ENCODE peak calls at places on chromosomes 4 and X, in seven cellular contexts. M, L, F, N, U, X and G are unnamed samples.

GRCh38 chr4:61202638-61203495 is 2.7 kb downstream of the ADGRL3 start:
- ATAC-seq in M (no peak), L (peak; percentile 77), F (peak; percentile 53), N (no peak), U (no peak), X (no peak), G (no peak)

GRCh38 chrX:46574941-46575381 is 1.4 kb downstream of the CHST7 start:
- ATAC-seq in M (peak; percentile 27), L (no peak), F (no peak), N (no peak), U (no peak), X (peak; percentile 41), G (no peak)

GRCh38 chr4:38050560-38051350 is 90.6 kb downstream of the PTTG2 start:
- ATAC-seq in M (peak; percentile 73), L (no peak), F (no peak), N (peak; percentile 49), U (no peak), X (no peak), G (peak; percentile 29)

GRCh38 chr4:35151816-35152572 is 1092.3 kb downstream of the ARAP2 start:
- ATAC-seq in M (peak; percentile 84), L (peak; percentile 58), F (peak; percentile 63), N (no peak), U (no peak), X (no peak), G (no peak)

GRCh38 chr4:148052448-148052847 is 320.6 kb downstream of the ARHGAP10 start:
- ATAC-seq in M (no peak), L (no peak), F (no peak), N (no peak), U (peak; percentile 71), X (peak; percentile 86), G (no peak)

GRCh38 chrX:131987252-131987651 is 35.9 kb upstream of the STK26 start:
- ATAC-seq in M (peak; percentile 25), L (no peak), F (no peak), N (no peak), U (peak; percentile 94), X (peak; percentile 97), G (no peak)

GRCh38 chrX:71616672-71617529 is 1.4 kb downstream of the CXCR3 start:
- ATAC-seq in M (peak; percentile 93), L (peak; percentile 37), F (peak; percentile 60), N (no peak), U (no peak), X (peak; percentile 24), G (no peak)

GRCh38 chr4:8278421-8279287 is 9.1 kb downstream of the HTRA3 start:
- ATAC-seq in M (peak; percentile 35), L (peak; percentile 74), F (peak; percentile 42), N (peak; percentile 19), U (no peak), X (no peak), G (no peak)

GRCh38 chrX:38839269-38839668 is 38.0 kb downstream of the MID1IP1 start:
- ATAC-seq in M (peak; percentile 69), L (no peak), F (no peak), N (no peak), U (no peak), X (no peak), G (no peak)

GRCh38 chr4:186598686-186599085 is 43.3 kb upstream of the MTNR1A start:
- ATAC-seq in M (no peak), L (no peak), F (no peak), N (no peak), U (peak; percentile 44), X (no peak), G (no peak)

GRCh38 chrX:72100051-72100755 is 31.5 kb downstream of the RTL5 start:
- ATAC-seq in M (no peak), L (peak; percentile 29), F (no peak), N (no peak), U (no peak), X (peak; percentile 49), G (no peak)

GRCh38 chr4:169963998-169964397 is 62.2 kb downstream of the MFAP3L start:
- ATAC-seq in M (no peak), L (no peak), F (no peak), N (no peak), U (no peak), X (no peak), G (no peak)

GRCh38 chr4:79578613-79579012 is 170.6 kb upstream of the GK2 start:
- ATAC-seq in M (peak; percentile 37), L (no peak), F (no peak), N (no peak), U (no peak), X (peak; percentile 87), G (no peak)

GRCh38 chrX:121407627-121408026 is 360.2 kb downstream of the GLUD2 start:
- ATAC-seq in M (no peak), L (no peak), F (no peak), N (no peak), U (no peak), X (no peak), G (no peak)

GRCh38 chrX:133630362-133630761 is 215.1 kb upstream of the GPC4 start:
- ATAC-seq in M (no peak), L (no peak), F (no peak), N (no peak), U (no peak), X (no peak), G (no peak)

GRCh38 chr4:85448880-85449763 is 25.8 kb upstream of the ARHGAP24 start:
- ATAC-seq in M (no peak), L (no peak), F (no peak), N (no peak), U (no peak), X (no peak), G (no peak)

GRCh38 chr4:188444500-188444899 is 305.3 kb downstream of the TRIML1 start:
- ATAC-seq in M (no peak), L (no peak), F (peak; percentile 61), N (no peak), U (no peak), X (no peak), G (no peak)

GRCh38 chr4:162661913-162662312 is 498.1 kb upstream of the FSTL5 start:
- ATAC-seq in M (no peak), L (no peak), F (no peak), N (no peak), U (no peak), X (no peak), G (no peak)

GRCh38 chrX:69616520-69617203 is 749 bp downstream of the EDA start:
- ATAC-seq in M (peak; percentile 8), L (peak; percentile 18), F (peak; percentile 14), N (peak; percentile 31), U (no peak), X (peak; percentile 24), G (no peak)

GRCh38 chrX:65866762-65867161 is 173.1 kb downstream of the VSIG4 start:
- ATAC-seq in M (no peak), L (no peak), F (no peak), N (no peak), U (peak; percentile 64), X (no peak), G (no peak)

GRCh38 chr4:145709843-145710242 is 29.9 kb downstream of the C4orf51 start:
- ATAC-seq in M (no peak), L (peak; percentile 99), F (peak; percentile 54), N (no peak), U (no peak), X (no peak), G (no peak)

GRCh38 chrX:67604979-67605703 is 61.3 kb downstream of the AR start:
- ATAC-seq in M (peak; percentile 85), L (no peak), F (peak; percentile 95), N (no peak), U (no peak), X (no peak), G (peak; percentile 31)
- H3K4me1 ChIP-seq in M (no peaks in the 10 kb centered on the region), L (no peaks in the 10 kb centered on the region), F (peaks cover 48% of the 10 kb centered on the region), N (no peaks in the 10 kb centered on the region), U (no peaks in the 10 kb centered on the region), X (no peaks in the 10 kb centered on the region), G (no peaks in the 10 kb centered on the region)

DNA sequence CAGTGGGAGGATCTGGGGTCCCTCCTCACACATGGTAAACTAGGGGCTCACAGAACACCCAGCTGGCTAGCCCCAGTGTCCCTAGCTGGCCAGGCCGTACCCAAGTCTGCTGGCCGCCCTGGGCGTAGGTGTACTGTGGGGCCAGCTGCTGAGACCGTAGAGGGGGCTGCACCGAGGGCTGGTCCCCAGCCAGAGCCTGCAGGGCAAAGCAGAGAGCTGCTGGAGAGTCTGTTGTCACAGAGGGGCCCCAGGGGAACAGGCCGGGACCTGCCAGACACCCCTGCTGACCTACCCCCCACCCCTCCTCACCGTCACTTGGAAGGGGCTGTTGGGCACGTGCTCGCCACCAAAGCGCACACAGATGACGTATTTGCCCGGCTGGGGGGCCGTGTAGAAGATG is 19.9 kb downstream of the FLNA start:
- ATAC-seq in M (no peak), L (no peak), F (no peak), N (no peak), U (no peak), X (no peak), G (no peak)
- H3K4me1 ChIP-seq in M (no peaks in the 10 kb centered on the region), L (no peaks in the 10 kb centered on the region), F (peaks cover 75% of the 10 kb centered on the region), N (no peaks in the 10 kb centered on the region), U (no peaks in the 10 kb centered on the region), X (peaks cover 75% of the 10 kb centered on the region), G (no peaks in the 10 kb centered on the region)

GRCh38 chr4:6806924-6807676 is 24.6 kb downstream of the KIAA0232 start:
- ATAC-seq in M (peak; percentile 42), L (peak; percentile 33), F (no peak), N (no peak), U (no peak), X (peak; percentile 80), G (no peak)
- H3K4me1 ChIP-seq in M (no peaks in the 10 kb centered on the region), L (peaks cover 32% of the 10 kb centered on the region), F (peaks cover 50% of the 10 kb centered on the region), N (peaks cover 21% of the 10 kb centered on the region), U (no peaks in the 10 kb centered on the region), X (no peaks in the 10 kb centered on the region), G (peaks cover 14% of the 10 kb centered on the region)

GRCh38 chr4:139917896-139918295 is 236.1 kb downstream of the MAML3 start:
- ATAC-seq in M (no peak), L (no peak), F (no peak), N (no peak), U (no peak), X (no peak), G (no peak)
- H3K4me1 ChIP-seq in M (no peaks in the 10 kb centered on the region), L (peaks cover 34% of the 10 kb centered on the region), F (peaks cover 71% of the 10 kb centered on the region), N (peaks cover 92% of the 10 kb centered on the region), U (no peaks in the 10 kb centered on the region), X (no peaks in the 10 kb centered on the region), G (peaks cover 95% of the 10 kb centered on the region)

GRCh38 chrX:140087865-140088264 is 122.5 kb upstream of the CXorf66 start:
- ATAC-seq in M (no peak), L (no peak), F (no peak), N (no peak), U (no peak), X (no peak), G (no peak)

GRCh38 chrX:140091276-140091886 is 126.1 kb upstream of the CXorf66 start:
- ATAC-seq in M (peak; percentile 48), L (no peak), F (peak; percentile 93), N (peak; percentile 59), U (no peak), X (peak; percentile 62), G (peak; percentile 80)

GRCh38 chrX:140090800-140091275 is 125.5 kb upstream of the CXorf66 start:
- ATAC-seq in M (no peak), L (no peak), F (peak; percentile 37), N (no peak), U (no peak), X (no peak), G (no peak)

GRCh38 chrX:140092121-140092520 is 126.8 kb upstream of the CXorf66 start:
- ATAC-seq in M (no peak), L (no peak), F (no peak), N (no peak), U (no peak), X (no peak), G (no peak)

DNA sequence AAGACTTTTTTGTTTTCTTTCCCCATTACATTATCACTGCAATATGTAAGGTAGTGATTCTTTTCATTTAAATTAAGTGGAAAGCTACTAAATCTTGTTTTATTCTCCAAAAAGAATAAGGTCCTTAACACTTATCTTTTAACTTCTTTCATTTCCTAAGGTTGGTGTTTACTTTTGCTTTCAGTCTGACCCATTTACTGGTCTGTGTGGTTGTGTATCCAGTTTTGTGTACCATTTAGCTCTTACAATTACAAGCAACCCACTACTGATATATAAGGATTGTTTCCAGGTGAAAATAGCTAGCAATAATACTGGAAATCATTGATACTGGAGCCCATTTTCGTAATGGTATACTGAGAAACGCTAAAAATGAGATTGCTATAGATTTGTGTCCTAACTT is 123.1 kb upstream of the CXorf66 start:
- ATAC-seq in M (no peak), L (no peak), F (no peak), N (no peak), U (no peak), X (no peak), G (no peak)
- H3K4me1 ChIP-seq in M (no peaks in the 10 kb centered on the region), L (no peaks in the 10 kb centered on the region), F (no peaks in the 10 kb centered on the region), N (peaks cover 6% of the 10 kb centered on the region), U (no peaks in the 10 kb centered on the region), X (no peaks in the 10 kb centered on the region), G (peaks cover 12% of the 10 kb centered on the region)